ENCODE peak calls at places on chromosomes 5 and 9, in ten cellular contexts. L is amniotic stem cell; V is mucosa of descending colon; J is SW 1271; Z is effector CD4-positive, alpha-beta T cell; I is dorsolateral prefrontal cortex; K is mammary epithelial cell; R is fibroblast of the conjunctiva; O is activated naive CD4-positive, alpha-beta T cell treated with Interleukin-2 at 50 U/mL for 16 hours; A is stimulated activated CD4-positive, alpha-beta T cell treated with anti-CD3 and anti-CD28 coated beads, TNF-alpha, amount 100 ng/mL, for 1 hour. T is an unnamed sample.

GRCh38 chr9:136251264-136252115 is 5.9 kb upstream of the QSOX2 start:
- DNase-seq in L (no peak), V (no peak), J (no peak), Z (no peak), I (no peak), K (no peak), R (no peak), O (no peak), A (no peak), T (no peak)

GRCh38 chr5:100762163-100762562 is 140.9 kb downstream of the ST8SIA4 start:
- DNase-seq in L (no peak), V (no peak), J (no peak), Z (no peak), I (no peak), K (no peak), R (no peak), O (no peak), A (no peak), T (no peak)

GRCh38 chr9:5951686-5952211 is 61.1 kb downstream of the MLANA start:
- DNase-seq in L (no peak), V (no peak), J (no peak), Z (no peak), I (no peak), K (peak), R (no peak), O (no peak), A (no peak), T (no peak)

GRCh38 chr9:120505186-120505585 is 74.8 kb downstream of the CDK5RAP2 start:
- DNase-seq in L (no peak), V (no peak), J (no peak), Z (no peak), I (no peak), K (no peak), R (no peak), O (no peak), A (no peak), T (no peak)

GRCh38 chr9:128636024-128636390 is 20.6 kb downstream of the DYNC2I2 start:
- DNase-seq in L (no peak), V (peak), J (no peak), Z (no peak), I (no peak), K (no peak), R (no peak), O (no peak), A (no peak), T (no peak)

GRCh38 chr5:124139477-124139876 is 607.0 kb downstream of the ZNF608 start:
- DNase-seq in L (no peak), V (no peak), J (no peak), Z (no peak), I (no peak), K (no peak), R (no peak), O (no peak), A (no peak), T (no peak)

GRCh38 chr9:126497673-126498255 is 116.0 kb upstream of the LMX1B start:
- DNase-seq in L (no peak), V (no peak), J (no peak), Z (no peak), I (no peak), K (no peak), R (no peak), O (no peak), A (no peak), T (no peak)

GRCh38 chr5:41128291-41128690 is 57.1 kb upstream of the MROH2B start:
- DNase-seq in L (no peak), V (no peak), J (no peak), Z (no peak), I (no peak), K (no peak), R (no peak), O (no peak), A (no peak), T (no peak)

GRCh38 chr9:96219615-96220257 is 82.2 kb downstream of the HSD17B3 start:
- DNase-seq in L (no peak), V (peak), J (no peak), Z (peak), I (no peak), K (peak), R (no peak), O (peak), A (no peak), T (no peak)

GRCh38 chr5:6766558-6767191 is 53.4 kb downstream of the TENT4A start:
- DNase-seq in L (peak), V (peak), J (peak), Z (no peak), I (no peak), K (peak), R (no peak), O (peak), A (peak), T (no peak)

GRCh38 chr5:122751293-122751753 is 23.6 kb upstream of the SNX2 start:
- DNase-seq in L (no peak), V (no peak), J (no peak), Z (no peak), I (no peak), K (peak), R (no peak), O (no peak), A (no peak), T (no peak)

GRCh38 chr5:68446487-68446894 is 230.9 kb downstream of the PIK3R1 start:
- DNase-seq in L (no peak), V (no peak), J (no peak), Z (no peak), I (no peak), K (no peak), R (no peak), O (no peak), A (no peak), T (no peak)

GRCh38 chr5:130708744-130709143 is 456.3 kb downstream of the HINT1 start:
- DNase-seq in L (no peak), V (no peak), J (no peak), Z (no peak), I (no peak), K (no peak), R (no peak), O (no peak), A (no peak), T (no peak)

GRCh38 chr9:117044241-117044640 is 357.1 kb downstream of the TRIM32 start:
- DNase-seq in L (no peak), V (no peak), J (no peak), Z (no peak), I (no peak), K (no peak), R (no peak), O (no peak), A (no peak), T (no peak)

GRCh38 chr5:150600951-150601773 is 39.3 kb upstream of the SYNPO start:
- DNase-seq in L (no peak), V (no peak), J (no peak), Z (no peak), I (no peak), K (peak), R (no peak), O (no peak), A (no peak), T (no peak)

GRCh38 chr5:158695595-158696330 is 404.0 kb downstream of the EBF1 start:
- DNase-seq in L (peak), V (peak), J (no peak), Z (peak), I (peak), K (peak), R (peak), O (peak), A (peak), T (peak)

GRCh38 chr5:176396330-176396729 is 7.8 kb downstream of the HIGD2A start:
- DNase-seq in L (no peak), V (no peak), J (no peak), Z (no peak), I (no peak), K (no peak), R (no peak), O (no peak), A (no peak), T (no peak)

T was measured in activated naive CD8-positive, alpha-beta T cell treated with anti-CD3 and anti-CD28 coated beads, Interleukin-2, amount 50 U/mL, for 16 hours.